ENCODE peak calls at places on chromosomes 7 and 10, in nine cellular contexts. One of them, this sample, is unnamed.

GRCh38 chr10:25632802-25633201 is 301.2 kb upstream of the MYO3A start:
- DNase-seq in kidney tubule cell: no peak
- DNase-seq in ELR: no peak
- DNase-seq in activated CD4-positive, alpha-beta T cell treated with anti-CD3 and anti-CD28 coated beads, Interleukin-2, amount 10 ng/mL, durations not matched to agents 7 days and 5 days: no peak
- DNase-seq in fibroblast of pulmonary artery: no peak
- DNase-seq in NCI-H1417: no peak
- DNase-seq in anterior cingulate cortex: no peak
- DNase-seq in NCI-H1105: no peak
- DNase-seq in stimulated activated CD4-positive, alpha-beta T cell treated with anti-CD3 and anti-CD28 coated beads, TNF-alpha, amount 100 ng/mL, for 1 hour: no peak
- DNase-seq in this sample: no peak

GRCh38 chr10:9038146-9038714 is 983.7 kb downstream of the GATA3 start:
- DNase-seq in kidney tubule cell: no peak
- DNase-seq in ELR: no peak
- DNase-seq in activated CD4-positive, alpha-beta T cell treated with anti-CD3 and anti-CD28 coated beads, Interleukin-2, amount 10 ng/mL, durations not matched to agents 7 days and 5 days: no peak
- DNase-seq in fibroblast of pulmonary artery: peak
- DNase-seq in NCI-H1417: no peak
- DNase-seq in anterior cingulate cortex: no peak
- DNase-seq in NCI-H1105: no peak
- DNase-seq in stimulated activated CD4-positive, alpha-beta T cell treated with anti-CD3 and anti-CD28 coated beads, TNF-alpha, amount 100 ng/mL, for 1 hour: no peak
- DNase-seq in this sample: no peak

GRCh38 chr10:88456730-88457129 is 126.4 kb downstream of the RNLS start:
- DNase-seq in kidney tubule cell: no peak
- DNase-seq in ELR: peak
- DNase-seq in activated CD4-positive, alpha-beta T cell treated with anti-CD3 and anti-CD28 coated beads, Interleukin-2, amount 10 ng/mL, durations not matched to agents 7 days and 5 days: no peak
- DNase-seq in fibroblast of pulmonary artery: peak
- DNase-seq in NCI-H1417: no peak
- DNase-seq in anterior cingulate cortex: no peak
- DNase-seq in NCI-H1105: no peak
- DNase-seq in stimulated activated CD4-positive, alpha-beta T cell treated with anti-CD3 and anti-CD28 coated beads, TNF-alpha, amount 100 ng/mL, for 1 hour: no peak
- DNase-seq in this sample: peak

GRCh38 chr10:865924-866576 is 65.5 kb downstream of the LARP4B start:
- DNase-seq in kidney tubule cell: no peak
- DNase-seq in ELR: no peak
- DNase-seq in activated CD4-positive, alpha-beta T cell treated with anti-CD3 and anti-CD28 coated beads, Interleukin-2, amount 10 ng/mL, durations not matched to agents 7 days and 5 days: no peak
- DNase-seq in fibroblast of pulmonary artery: no peak
- DNase-seq in NCI-H1417: no peak
- DNase-seq in anterior cingulate cortex: no peak
- DNase-seq in NCI-H1105: no peak
- DNase-seq in stimulated activated CD4-positive, alpha-beta T cell treated with anti-CD3 and anti-CD28 coated beads, TNF-alpha, amount 100 ng/mL, for 1 hour: no peak
- DNase-seq in this sample: no peak

GRCh38 chr10:93762979-93763391 is 5.2 kb downstream of the LGI1 start:
- DNase-seq in kidney tubule cell: no peak
- DNase-seq in ELR: no peak
- DNase-seq in activated CD4-positive, alpha-beta T cell treated with anti-CD3 and anti-CD28 coated beads, Interleukin-2, amount 10 ng/mL, durations not matched to agents 7 days and 5 days: no peak
- DNase-seq in fibroblast of pulmonary artery: no peak
- DNase-seq in NCI-H1417: peak
- DNase-seq in anterior cingulate cortex: no peak
- DNase-seq in NCI-H1105: no peak
- DNase-seq in stimulated activated CD4-positive, alpha-beta T cell treated with anti-CD3 and anti-CD28 coated beads, TNF-alpha, amount 100 ng/mL, for 1 hour: no peak
- DNase-seq in this sample: no peak

GRCh38 chr7:95545007-95545615 is 51.2 kb downstream of the PDK4 start:
- DNase-seq in kidney tubule cell: peak
- DNase-seq in ELR: peak
- DNase-seq in activated CD4-positive, alpha-beta T cell treated with anti-CD3 and anti-CD28 coated beads, Interleukin-2, amount 10 ng/mL, durations not matched to agents 7 days and 5 days: no peak
- DNase-seq in fibroblast of pulmonary artery: peak
- DNase-seq in NCI-H1417: no peak
- DNase-seq in anterior cingulate cortex: peak
- DNase-seq in NCI-H1105: no peak
- DNase-seq in stimulated activated CD4-positive, alpha-beta T cell treated with anti-CD3 and anti-CD28 coated beads, TNF-alpha, amount 100 ng/mL, for 1 hour: no peak
- DNase-seq in this sample: no peak

GRCh38 chr7:12267542-12267941 is 56.4 kb downstream of the TMEM106B start:
- DNase-seq in kidney tubule cell: no peak
- DNase-seq in ELR: no peak
- DNase-seq in activated CD4-positive, alpha-beta T cell treated with anti-CD3 and anti-CD28 coated beads, Interleukin-2, amount 10 ng/mL, durations not matched to agents 7 days and 5 days: no peak
- DNase-seq in fibroblast of pulmonary artery: no peak
- DNase-seq in NCI-H1417: no peak
- DNase-seq in anterior cingulate cortex: no peak
- DNase-seq in NCI-H1105: no peak
- DNase-seq in stimulated activated CD4-positive, alpha-beta T cell treated with anti-CD3 and anti-CD28 coated beads, TNF-alpha, amount 100 ng/mL, for 1 hour: no peak
- DNase-seq in this sample: no peak

GRCh38 chr10:125248489-125248888 is 88.1 kb upstream of the CTBP2 start:
- DNase-seq in kidney tubule cell: no peak
- DNase-seq in ELR: peak
- DNase-seq in activated CD4-positive, alpha-beta T cell treated with anti-CD3 and anti-CD28 coated beads, Interleukin-2, amount 10 ng/mL, durations not matched to agents 7 days and 5 days: no peak
- DNase-seq in fibroblast of pulmonary artery: no peak
- DNase-seq in NCI-H1417: no peak
- DNase-seq in anterior cingulate cortex: no peak
- DNase-seq in NCI-H1105: no peak
- DNase-seq in stimulated activated CD4-positive, alpha-beta T cell treated with anti-CD3 and anti-CD28 coated beads, TNF-alpha, amount 100 ng/mL, for 1 hour: no peak
- DNase-seq in this sample: no peak

GRCh38 chr10:11595395-11595692 is 16.1 kb downstream of the USP6NL start:
- DNase-seq in kidney tubule cell: peak
- DNase-seq in ELR: peak
- DNase-seq in activated CD4-positive, alpha-beta T cell treated with anti-CD3 and anti-CD28 coated beads, Interleukin-2, amount 10 ng/mL, durations not matched to agents 7 days and 5 days: no peak
- DNase-seq in fibroblast of pulmonary artery: peak
- DNase-seq in NCI-H1417: no peak
- DNase-seq in anterior cingulate cortex: no peak
- DNase-seq in NCI-H1105: no peak
- DNase-seq in stimulated activated CD4-positive, alpha-beta T cell treated with anti-CD3 and anti-CD28 coated beads, TNF-alpha, amount 100 ng/mL, for 1 hour: no peak
- DNase-seq in this sample: no peak

GRCh38 chr10:65618125-65618524 is 1307.7 kb upstream of the LRRTM3 start:
- DNase-seq in kidney tubule cell: no peak
- DNase-seq in ELR: no peak
- DNase-seq in activated CD4-positive, alpha-beta T cell treated with anti-CD3 and anti-CD28 coated beads, Interleukin-2, amount 10 ng/mL, durations not matched to agents 7 days and 5 days: no peak
- DNase-seq in fibroblast of pulmonary artery: peak
- DNase-seq in NCI-H1417: no peak
- DNase-seq in anterior cingulate cortex: no peak
- DNase-seq in NCI-H1105: no peak
- DNase-seq in stimulated activated CD4-positive, alpha-beta T cell treated with anti-CD3 and anti-CD28 coated beads, TNF-alpha, amount 100 ng/mL, for 1 hour: no peak
- DNase-seq in this sample: no peak

GRCh38 chr10:35684625-35685024 is 42.5 kb upstream of the FZD8 start:
- DNase-seq in kidney tubule cell: no peak
- DNase-seq in ELR: no peak
- DNase-seq in activated CD4-positive, alpha-beta T cell treated with anti-CD3 and anti-CD28 coated beads, Interleukin-2, amount 10 ng/mL, durations not matched to agents 7 days and 5 days: no peak
- DNase-seq in fibroblast of pulmonary artery: no peak
- DNase-seq in NCI-H1417: peak
- DNase-seq in anterior cingulate cortex: no peak
- DNase-seq in NCI-H1105: peak
- DNase-seq in stimulated activated CD4-positive, alpha-beta T cell treated with anti-CD3 and anti-CD28 coated beads, TNF-alpha, amount 100 ng/mL, for 1 hour: no peak
- DNase-seq in this sample: no peak

GRCh38 chr7:21454906-21455305 is 27.0 kb downstream of the SP4 start:
- DNase-seq in kidney tubule cell: peak
- DNase-seq in ELR: no peak
- DNase-seq in activated CD4-positive, alpha-beta T cell treated with anti-CD3 and anti-CD28 coated beads, Interleukin-2, amount 10 ng/mL, durations not matched to agents 7 days and 5 days: no peak
- DNase-seq in fibroblast of pulmonary artery: no peak
- DNase-seq in NCI-H1417: no peak
- DNase-seq in anterior cingulate cortex: no peak
- DNase-seq in NCI-H1105: no peak
- DNase-seq in stimulated activated CD4-positive, alpha-beta T cell treated with anti-CD3 and anti-CD28 coated beads, TNF-alpha, amount 100 ng/mL, for 1 hour: no peak
- DNase-seq in this sample: no peak

GRCh38 chr10:98609265-98609664 is 162.5 kb upstream of the HPS1 start:
- DNase-seq in kidney tubule cell: no peak
- DNase-seq in ELR: no peak
- DNase-seq in activated CD4-positive, alpha-beta T cell treated with anti-CD3 and anti-CD28 coated beads, Interleukin-2, amount 10 ng/mL, durations not matched to agents 7 days and 5 days: no peak
- DNase-seq in fibroblast of pulmonary artery: no peak
- DNase-seq in NCI-H1417: no peak
- DNase-seq in anterior cingulate cortex: no peak
- DNase-seq in NCI-H1105: no peak
- DNase-seq in stimulated activated CD4-positive, alpha-beta T cell treated with anti-CD3 and anti-CD28 coated beads, TNF-alpha, amount 100 ng/mL, for 1 hour: no peak
- DNase-seq in this sample: no peak

GRCh38 chr10:1872151-1872726 is 134.9 kb upstream of the ADARB2 start:
- DNase-seq in kidney tubule cell: no peak
- DNase-seq in ELR: no peak
- DNase-seq in activated CD4-positive, alpha-beta T cell treated with anti-CD3 and anti-CD28 coated beads, Interleukin-2, amount 10 ng/mL, durations not matched to agents 7 days and 5 days: no peak
- DNase-seq in fibroblast of pulmonary artery: no peak
- DNase-seq in NCI-H1417: no peak
- DNase-seq in anterior cingulate cortex: no peak
- DNase-seq in NCI-H1105: no peak
- DNase-seq in stimulated activated CD4-positive, alpha-beta T cell treated with anti-CD3 and anti-CD28 coated beads, TNF-alpha, amount 100 ng/mL, for 1 hour: no peak
- DNase-seq in this sample: no peak

GRCh38 chr7:17849504-17849903 is 90.8 kb downstream of the SNX13 start:
- DNase-seq in kidney tubule cell: peak
- DNase-seq in ELR: peak
- DNase-seq in activated CD4-positive, alpha-beta T cell treated with anti-CD3 and anti-CD28 coated beads, Interleukin-2, amount 10 ng/mL, durations not matched to agents 7 days and 5 days: no peak
- DNase-seq in fibroblast of pulmonary artery: peak
- DNase-seq in NCI-H1417: no peak
- DNase-seq in anterior cingulate cortex: no peak
- DNase-seq in NCI-H1105: no peak
- DNase-seq in stimulated activated CD4-positive, alpha-beta T cell treated with anti-CD3 and anti-CD28 coated beads, TNF-alpha, amount 100 ng/mL, for 1 hour: no peak
- DNase-seq in this sample: no peak

GRCh38 chr7:101858437-101859385 is 41.3 kb downstream of the CUX1 start:
- DNase-seq in kidney tubule cell: peak
- DNase-seq in ELR: no peak
- DNase-seq in activated CD4-positive, alpha-beta T cell treated with anti-CD3 and anti-CD28 coated beads, Interleukin-2, amount 10 ng/mL, durations not matched to agents 7 days and 5 days: no peak
- DNase-seq in fibroblast of pulmonary artery: no peak
- DNase-seq in NCI-H1417: no peak
- DNase-seq in anterior cingulate cortex: no peak
- DNase-seq in NCI-H1105: no peak
- DNase-seq in stimulated activated CD4-positive, alpha-beta T cell treated with anti-CD3 and anti-CD28 coated beads, TNF-alpha, amount 100 ng/mL, for 1 hour: no peak
- DNase-seq in this sample: no peak

GRCh38 chr7:6558837-6559236 is 7.6 kb upstream of the GRID2IP start:
- DNase-seq in kidney tubule cell: peak
- DNase-seq in ELR: peak
- DNase-seq in activated CD4-positive, alpha-beta T cell treated with anti-CD3 and anti-CD28 coated beads, Interleukin-2, amount 10 ng/mL, durations not matched to agents 7 days and 5 days: peak
- DNase-seq in fibroblast of pulmonary artery: peak
- DNase-seq in NCI-H1417: peak
- DNase-seq in anterior cingulate cortex: no peak
- DNase-seq in NCI-H1105: no peak
- DNase-seq in stimulated activated CD4-positive, alpha-beta T cell treated with anti-CD3 and anti-CD28 coated beads, TNF-alpha, amount 100 ng/mL, for 1 hour: no peak
- DNase-seq in this sample: no peak

GRCh38 chr7:112414855-112415490 is 35.3 kb upstream of the IFRD1 start:
- DNase-seq in kidney tubule cell: peak
- DNase-seq in ELR: peak
- DNase-seq in activated CD4-positive, alpha-beta T cell treated with anti-CD3 and anti-CD28 coated beads, Interleukin-2, amount 10 ng/mL, durations not matched to agents 7 days and 5 days: peak
- DNase-seq in fibroblast of pulmonary artery: peak
- DNase-seq in NCI-H1417: peak
- DNase-seq in anterior cingulate cortex: no peak
- DNase-seq in NCI-H1105: peak
- DNase-seq in stimulated activated CD4-positive, alpha-beta T cell treated with anti-CD3 and anti-CD28 coated beads, TNF-alpha, amount 100 ng/mL, for 1 hour: no peak
- DNase-seq in this sample: peak